ENCODE peak calls at places on chromosome 12, in four cellular contexts. I, S, M and N are unnamed samples.

GRCh38 chr12:22588817-22589216 is 36.2 kb upstream of the ETNK1 start:
- DNase-seq in I (no peak), S (no peak), M (no peak), N (no peak)

GRCh38 chr12:93540506-93540905 is 32.0 kb upstream of the SOCS2 start:
- DNase-seq in I (no peak), S (peak), M (no peak), N (peak)

GRCh38 chr12:42810006-42810405 is 220.5 kb upstream of the PRICKLE1 start:
- DNase-seq in I (no peak), S (no peak), M (no peak), N (no peak)

GRCh38 chr12:117098361-117099217 is 627 bp downstream of the TESC start:
- DNase-seq in I (no peak), S (no peak), M (peak), N (no peak)

GRCh38 chr12:27333311-27334009 is 824 bp downstream of the BMAL2 start:
- DNase-seq in I (peak), S (no peak), M (peak), N (no peak)

GRCh38 chr12:96803969-96804368 is 103.1 kb upstream of the NEDD1 start:
- DNase-seq in I (no peak), S (no peak), M (no peak), N (no peak)

GRCh38 chr12:47088021-47088944 is 8.5 kb upstream of the AMIGO2 start:
- DNase-seq in I (no peak), S (peak), M (no peak), N (no peak)

GRCh38 chr12:4506870-4507269 is 31.8 kb upstream of the RAD51AP1 start:
- DNase-seq in I (no peak), S (peak), M (no peak), N (no peak)

GRCh38 chr12:27555928-27556778 is 32.1 kb downstream of the PPFIBP1 start:
- DNase-seq in I (no peak), S (peak), M (no peak), N (peak)

GRCh38 chr12:81992461-81992860 is 233.3 kb upstream of the PPFIA2 start:
- DNase-seq in I (peak), S (peak), M (peak), N (no peak)

GRCh38 chr12:119068129-119068856 is 87.0 kb downstream of the SRRM4 start:
- DNase-seq in I (no peak), S (no peak), M (no peak), N (no peak)

GRCh38 chr12:68287106-68287505 is 33.7 kb upstream of the IL22 start:
- DNase-seq in I (no peak), S (no peak), M (no peak), N (no peak)

GRCh38 chr12:6476496-6476895 is 6.0 kb upstream of the VAMP1 start:
- DNase-seq in I (no peak), S (peak), M (no peak), N (peak)

GRCh38 chr12:32413412-32413811 is 14.1 kb downstream of the FGD4 start:
- DNase-seq in I (no peak), S (no peak), M (no peak), N (no peak)

GRCh38 chr12:53170876-53171724 is 9.4 kb upstream of the ZNF740 start:
- DNase-seq in I (no peak), S (no peak), M (peak), N (no peak)

GRCh38 chr12:94057262-94058151 is 90.9 kb upstream of the PLXNC1 start:
- DNase-seq in I (no peak), S (peak), M (no peak), N (peak)

GRCh38 chr12:112473056-112473455 is 54.3 kb downstream of the PTPN11 start:
- DNase-seq in I (no peak), S (no peak), M (no peak), N (no peak)

GRCh38 chr12:7493006-7493405 is 10.6 kb downstream of the CD163 start:
- DNase-seq in I (no peak), S (no peak), M (no peak), N (no peak)

GRCh38 chr12:13436696-13437391 is 240.3 kb downstream of the EMP1 start:
- DNase-seq in I (no peak), S (peak), M (peak), N (peak)